ENCODE peak calls at places on chromosomes 7 and 10, in seven cellular contexts. W is psoas muscle, I is iPS DF 6.9, N is Peyer's patch, C is tibial artery, R is kidney, L is mammary epithelial cell. Y is an unnamed sample. For H3K4me1 and H3K9me3, the result is how much of the 10 kb centered on the place peaks cover.

GRCh38 chr7:52285689-52286088 is 749.7 kb upstream of the POM121L12 start:
- DNase-seq in N (no peak), C (no peak), R (no peak), L (no peak), W (no peak), I (no peak), Y (no peak)

GRCh38 chr7:74289660-74290589 is 718 bp downstream of the CLIP2 start:
- DNase-seq in I (no peak), C (peak), W (peak), R (peak), L (no peak), N (peak), Y (peak)

GRCh38 chr10:93820434-93820833 is 62.7 kb downstream of the LGI1 start:
- DNase-seq in C (no peak), W (no peak), I (no peak), L (peak), N (no peak), R (no peak), Y (no peak)

GRCh38 chr10:73865459-73866442 is 8.6 kb downstream of the CAMK2G start:
- DNase-seq in I (no peak), C (peak), L (no peak), W (no peak), N (peak), R (peak), Y (peak)

GRCh38 chr10:17984056-17984455 is 32.3 kb downstream of the SLC39A12 start:
- DNase-seq in I (no peak), C (no peak), R (no peak), N (no peak), L (peak), W (no peak), Y (no peak)

GRCh38 chr10:86688398-86688921 is 20.1 kb downstream of the LDB3 start:
- DNase-seq in R (peak), W (no peak), N (peak), C (peak), L (peak), I (peak), Y (peak)

GRCh38 chr7:69598081-69598486 is at the start of gene AUTS2:
- DNase-seq in L (peak), C (peak), I (peak), R (peak), N (peak), W (peak), Y (peak)

GRCh38 chr7:113015038-113015645 is 71.5 kb downstream of the GPR85 start:
- DNase-seq in R (no peak), C (no peak), W (no peak), L (peak), N (no peak), I (no peak), Y (no peak)

GRCh38 chr10:92965314-92965713 is 95.3 kb upstream of the CYP26C1 start:
- DNase-seq in L (peak), N (no peak), C (no peak), W (no peak), I (peak), R (no peak), Y (no peak)

GRCh38 chr10:133326745-133327650 is 9.7 kb downstream of the CALY start:
- DNase-seq in R (peak), L (no peak), N (no peak), C (no peak), W (no peak), I (no peak), Y (peak)

GRCh38 chr10:42926831-42927230 is 144.2 kb downstream of the BMS1 start:
- DNase-seq in R (no peak), C (no peak), L (no peak), I (no peak), W (peak), N (no peak), Y (no peak)

GRCh38 chr10:72740526-72740925 is 48.6 kb downstream of the MCU start:
- DNase-seq in L (peak), I (no peak), C (no peak), R (no peak), N (no peak), W (peak), Y (no peak)

GRCh38 chr10:130300608-130301025 is 164.4 kb downstream of the GLRX3 start:
- DNase-seq in L (no peak), W (no peak), R (peak), C (no peak), N (no peak), I (no peak), Y (peak)

GRCh38 chr7:36474283-36475010 is 84.8 kb downstream of the ANLN start:
- DNase-seq in C (no peak), W (no peak), L (no peak), I (no peak), N (no peak), R (no peak), Y (no peak)

GRCh38 chr10:12262278-12262981 is 66.4 kb downstream of the CDC123 start:
- DNase-seq in C (no peak), I (no peak), N (no peak), R (no peak), L (peak), W (no peak), Y (no peak)

GRCh38 chr7:28629216-28629848 is 217.0 kb downstream of the CREB5 start:
- DNase-seq in L (peak), R (no peak), C (no peak), I (no peak), N (no peak), W (peak), Y (no peak)

GRCh38 chr7:138935438-138936079 is 45.6 kb downstream of the KIAA1549 start:
- DNase-seq in R (no peak), I (no peak), L (peak), N (no peak), C (no peak), W (peak), Y (no peak)

GRCh38 chr10:4834896-4835405 is 8.9 kb downstream of the AKR1E2 start:
- DNase-seq in N (no peak), C (no peak), W (no peak), I (no peak), L (no peak), R (no peak), Y (no peak)

GRCh38 chr10:26046073-26046684 is 112.2 kb downstream of the MYO3A start:
- DNase-seq in L (no peak), C (no peak), N (no peak), W (no peak), R (no peak), I (no peak), Y (no peak)

GRCh38 chr7:128030999-128031681 is at the start of gene LRRC4:
- DNase-seq in W (no peak), N (peak), L (peak), C (no peak), I (no peak), R (peak), Y (peak)

GRCh38 chr7:92768501-92769360 is 67.6 kb downstream of the CDK6 start:
- DNase-seq in C (no peak), I (no peak), R (no peak), W (no peak), L (peak), N (no peak), Y (no peak)

GRCh38 chr7:157663061-157663863 is 326.5 kb downstream of the DNAJB6 start:
- DNase-seq in W (no peak), C (no peak), I (no peak), R (peak), L (no peak), N (no peak), Y (no peak)

GRCh38 chr10:62327897-62328296 is 46.3 kb upstream of the ZNF365 start:
- DNase-seq in C (no peak), I (no peak), N (no peak), L (peak), W (no peak), R (no peak), Y (no peak)

GRCh38 chr7:89607797-89608196 is 546.5 kb upstream of the STEAP1 start:
- DNase-seq in W (no peak), R (no peak), L (no peak), C (no peak), N (no peak), I (no peak), Y (no peak)

GRCh38 chr10:84308481-84309304 is 19.7 kb upstream of the CCSER2 start:
- DNase-seq in C (no peak), W (peak), I (no peak), N (peak), R (no peak), L (peak), Y (peak)

GRCh38 chr10:22620140-22620857 is 94.1 kb downstream of the PIP4K2A start:
- DNase-seq in W (peak), I (no peak), R (peak), C (peak), N (no peak), L (peak), Y (peak)

GRCh38 chr7:106781007-106781406 is 84.1 kb upstream of the PIK3CG start:
- DNase-seq in I (no peak), N (no peak), L (no peak), C (no peak), R (no peak), W (no peak), Y (no peak)

GRCh38 chr7:26189000-26189539 is 11.5 kb downstream of the HNRNPA2B1 start:
- DNase-seq in I (no peak), L (no peak), R (no peak), N (no peak), C (no peak), W (no peak), Y (no peak)

GRCh38 chr10:128102480-128103228 is 23.6 kb downstream of the MKI67 start:
- DNase-seq in I (no peak), W (no peak), C (no peak), N (no peak), L (no peak), R (no peak), Y (peak)

GRCh38 chr10:131821378-131822012 is 79.3 kb upstream of the PPP2R2D start:
- DNase-seq in I (no peak), R (no peak), L (no peak), W (no peak), N (no peak), C (no peak), Y (peak)

GRCh38 chr10:3043512-3044368 is 23.6 kb upstream of the PFKP start:
- DNase-seq in C (peak), R (no peak), L (peak), I (peak), W (peak), N (peak), Y (peak)

GRCh38 chr7:18552943-18553584 is 57.5 kb downstream of the HDAC9 start:
- DNase-seq in I (no peak), R (no peak), W (no peak), N (no peak), L (no peak), C (no peak), Y (no peak)

GRCh38 chr10:106310596-106310995 is 853.9 kb downstream of the SORCS1 start:
- DNase-seq in N (no peak), C (no peak), L (no peak), W (no peak), I (peak), R (no peak), Y (no peak)

GRCh38 chr7:123675092-123675473 is 19.4 kb downstream of the LMOD2 start:
- DNase-seq in N (no peak), C (no peak), I (no peak), R (no peak), W (no peak), L (no peak), Y (no peak)

GRCh38 chr7:150313367-150313809 is 9.8 kb upstream of the LRRC61 start:
- DNase-seq in C (no peak), L (no peak), W (no peak), R (no peak), N (no peak), I (no peak), Y (no peak)

GRCh38 chr7:39083781-39084180 is 106.1 kb downstream of the POU6F2 start:
- DNase-seq in R (no peak), W (no peak), I (no peak), C (no peak), N (no peak), L (no peak), Y (no peak)

DNA sequence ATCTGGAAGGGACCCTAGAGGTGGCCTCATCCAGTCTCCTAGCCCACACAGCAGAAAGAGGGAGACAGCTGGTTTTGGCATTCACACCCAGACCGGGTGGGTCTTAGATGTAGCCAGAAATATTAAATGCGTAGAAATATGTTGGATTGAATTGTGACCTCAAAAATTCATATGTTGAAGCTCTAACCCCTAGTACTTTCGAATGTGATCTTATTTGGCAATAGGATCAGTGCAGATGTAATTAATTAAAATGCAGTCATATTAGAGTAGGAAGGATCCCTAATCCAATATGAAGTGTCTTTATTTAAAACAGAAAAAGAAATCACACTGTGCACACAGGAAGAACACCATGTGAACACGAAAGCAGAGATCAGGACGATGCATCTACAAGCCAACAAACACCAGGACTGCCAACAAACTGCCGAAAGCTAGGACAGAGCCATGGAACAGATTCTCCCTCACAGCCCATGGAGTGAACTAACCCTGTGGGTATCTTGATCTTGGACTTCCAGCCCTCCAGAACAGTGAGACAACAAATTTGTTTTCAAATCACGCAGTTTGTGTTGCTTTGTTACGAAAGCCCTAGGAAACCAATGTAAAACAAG is 2.9 kb upstream of the XPNPEP1 start:
- DNase-seq in N (no peak), C (no peak), I (no peak), L (no peak), R (no peak), W (no peak), Y (no peak)
- H3K4me1 ChIP-seq in N (under half), C (under half), I (under half), L (under half), R (under half), W (under half), Y (under half)

GRCh38 chr7:114921636-114922150 is at the start of gene MDFIC:
- DNase-seq in I (no peak), R (peak), N (peak), L (no peak), C (no peak), W (peak), Y (peak)
- H3K27ac ChIP-seq in I (no peak), R (peak), N (peak), L (peak), C (peak), W (peak), Y (peak)

DNA sequence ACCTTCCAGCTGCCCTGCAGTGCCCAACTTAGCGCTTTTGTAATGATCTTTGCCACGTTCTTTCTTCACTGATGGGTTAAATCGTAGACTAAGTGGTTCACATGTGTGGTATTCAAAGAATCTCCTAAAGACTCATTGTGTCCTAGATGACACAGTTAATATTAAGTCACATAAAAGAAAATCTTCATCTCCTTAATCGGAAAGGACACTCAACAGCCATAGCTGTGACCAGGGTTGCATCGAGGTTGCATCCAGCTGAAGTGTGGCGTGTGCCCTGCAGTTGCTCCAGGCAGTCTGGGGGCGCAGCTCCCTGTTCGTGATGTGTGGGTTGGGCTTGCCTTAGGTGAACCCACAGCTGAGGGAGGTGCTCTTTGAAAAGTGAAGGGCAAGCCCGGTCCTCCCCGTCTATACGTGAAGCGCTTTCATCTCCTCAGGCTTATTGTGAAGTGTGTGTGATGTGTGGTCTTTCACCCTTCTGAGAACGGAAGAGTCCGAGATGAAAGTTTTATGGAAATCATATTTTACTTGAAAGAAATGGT is 122.6 kb downstream of the TRRAP start:
- DNase-seq in R (no peak), N (no peak), I (no peak), C (no peak), W (no peak), L (no peak), Y (no peak)
- H3K9me3 ChIP-seq in R (under half), N (under half), I (under half), C (under half), W (under half), L (under half), Y (under half)

GRCh38 chr10:79093658-79094411 is 25.1 kb downstream of the ZMIZ1 start:
- DNase-seq in W (peak), I (no peak), L (no peak), C (peak), R (peak), N (peak), Y (peak)

GRCh38 chr10:79096514-79096913 is 27.7 kb downstream of the ZMIZ1 start:
- DNase-seq in C (no peak), I (no peak), W (no peak), R (no peak), L (no peak), N (no peak), Y (no peak)

GRCh38 chr10:79095316-79095715 is 26.6 kb downstream of the ZMIZ1 start:
- DNase-seq in R (no peak), C (no peak), L (no peak), I (no peak), W (no peak), N (no peak), Y (no peak)

GRCh38 chr10:79092292-79092896 is 23.6 kb downstream of the ZMIZ1 start:
- DNase-seq in N (no peak), R (no peak), W (no peak), C (no peak), I (no peak), L (no peak), Y (no peak)

GRCh38 chr10:79094412-79095175 is 25.8 kb downstream of the ZMIZ1 start:
- DNase-seq in I (no peak), R (no peak), N (no peak), W (no peak), L (no peak), C (no peak), Y (no peak)
- H3K4me1 ChIP-seq in I (under half), R (half or more), N (half or more), W (half or more), L (under half), C (under half), Y (half or more)

GRCh38 chr7:116491887-116492653 is 7.5 kb upstream of the CAV2 start:
- DNase-seq in C (no peak), N (no peak), L (no peak), W (no peak), I (no peak), R (no peak), Y (no peak)
- H3K27ac ChIP-seq in C (peak), N (no peak), L (no peak), W (no peak), I (no peak), R (no peak), Y (no peak)

DNA sequence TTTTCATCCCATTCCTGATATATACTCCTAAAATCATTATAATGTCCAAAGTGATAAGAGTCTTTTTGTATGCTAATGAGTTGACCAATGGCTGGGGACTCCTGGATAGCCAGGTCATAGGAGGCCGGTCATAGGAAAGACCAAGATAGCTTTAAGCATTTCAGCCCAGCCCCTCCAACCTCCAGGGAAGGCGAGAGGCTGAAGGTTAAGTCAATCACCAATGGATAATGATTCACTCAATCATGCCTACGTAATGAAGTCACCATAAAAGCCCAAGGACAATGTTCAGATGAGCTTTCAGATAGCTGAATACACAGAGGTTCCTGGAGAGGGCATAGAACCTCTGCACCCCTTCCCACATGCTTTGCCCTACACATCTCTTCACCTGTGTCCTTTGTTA is 75.7 kb downstream of the VWDE start:
- DNase-seq in I (no peak), N (no peak), W (no peak), C (no peak), L (no peak), R (no peak), Y (no peak)
- H3K9me3 ChIP-seq in I (under half), N (under half), W (under half), C (under half), L (under half), R (under half), Y (under half)

GRCh38 chr10:31702005-31702404 is 226.6 kb downstream of the ARHGAP12 start:
- DNase-seq in W (no peak), L (no peak), I (no peak), N (no peak), R (no peak), C (no peak), Y (no peak)

GRCh38 chr10:31698169-31698890 is 230.3 kb downstream of the ARHGAP12 start:
- DNase-seq in W (no peak), L (no peak), I (no peak), R (no peak), N (no peak), C (peak), Y (no peak)

GRCh38 chr10:31697271-31698168 is 231.1 kb downstream of the ARHGAP12 start:
- DNase-seq in R (peak), N (peak), W (peak), I (no peak), C (peak), L (no peak), Y (peak)

GRCh38 chr10:31701546-31701945 is 227.1 kb downstream of the ARHGAP12 start:
- DNase-seq in R (no peak), L (no peak), I (no peak), C (no peak), W (no peak), N (no peak), Y (no peak)

GRCh38 chr10:31700222-31700621 is 228.4 kb downstream of the ARHGAP12 start:
- DNase-seq in W (no peak), N (no peak), L (no peak), I (no peak), R (peak), C (no peak), Y (no peak)
- H3K4me1 ChIP-seq in W (under half), N (under half), L (under half), I (under half), R (under half), C (half or more), Y (half or more)

DNA sequence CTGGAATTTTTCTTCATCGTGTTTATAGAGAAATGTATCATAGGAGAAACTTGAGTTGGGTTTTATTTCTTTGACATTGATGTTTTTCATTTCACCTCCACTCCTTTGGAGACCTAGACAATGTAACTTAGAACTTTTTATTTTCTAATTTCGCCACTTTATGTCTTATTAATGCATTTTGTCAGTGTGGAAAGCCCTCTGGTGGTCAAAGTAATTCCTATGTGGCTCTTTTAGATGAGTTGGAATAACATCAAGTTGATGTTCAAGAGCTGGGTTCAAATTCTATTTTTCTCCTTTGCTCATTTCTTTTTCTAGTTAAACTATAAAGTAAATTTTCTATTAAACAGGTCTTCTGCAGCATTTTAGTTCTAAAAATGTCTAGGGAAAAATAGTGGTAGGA is 478.6 kb downstream of the LRMDA start:
- DNase-seq in I (no peak), L (no peak), N (no peak), C (no peak), W (no peak), R (no peak), Y (no peak)
- H3K27ac ChIP-seq in I (no peak), L (no peak), N (no peak), C (no peak), W (no peak), R (no peak), Y (no peak)

GRCh38 chr7:146510088-146510680 is 393.6 kb downstream of the CNTNAP2 start:
- DNase-seq in N (no peak), L (no peak), W (no peak), I (no peak), C (no peak), R (no peak), Y (no peak)

GRCh38 chr7:146514304-146514703 is 397.7 kb downstream of the CNTNAP2 start:
- DNase-seq in W (no peak), I (no peak), C (no peak), N (no peak), L (no peak), R (no peak), Y (no peak)
- H3K9me3 ChIP-seq in W (under half), I (under half), C (under half), N (under half), L (under half), R (under half), Y (under half)

Y was measured in lower lobe of right lung.